ENCODE peak calls at places on chromosomes 6 and 20, in ten cellular contexts. Z is fibroblast of lung; L is mammary epithelial cell; X is GM12865; B is left ventricle myocardium inferior; D is Calu3; Y is pancreas; O is CD8-positive, alpha-beta T cell; E is CD4-positive, alpha-beta T cell; F is SK-N-SH. K is an unnamed sample.
A peak's percentile ranks its signal among the peaks of the same experiment; 100 is the strongest.

GRCh38 chr6:106974337-106974998 is at the start of gene CD24:
- DNase-seq in Z (peak; percentile 47), L (peak; percentile 73), X (peak; percentile 35), B (no peak), D (peak; percentile 92), Y (peak; percentile 90), O (no peak), E (no peak), F (peak; percentile 92), K (no peak)

GRCh38 chr20:23190557-23190956 is 104.4 kb upstream of the CD93 start:
- DNase-seq in Z (peak; percentile 26), L (no peak), X (no peak), B (no peak), D (no peak), Y (no peak), O (no peak), E (no peak), F (no peak), K (no peak)

GRCh38 chr6:28643017-28643740 is 117.5 kb downstream of the GPX5 start:
- DNase-seq in Z (peak; percentile 81), L (peak; percentile 86), X (peak; percentile 78), B (no peak), D (peak; percentile 58), Y (no peak), O (no peak), E (no peak), F (peak; percentile 38), K (no peak)

GRCh38 chr20:50867805-50868204 is 63.4 kb downstream of the ADNP start:
- DNase-seq in Z (no peak), L (no peak), X (no peak), B (no peak), D (no peak), Y (no peak), O (no peak), E (no peak), F (no peak), K (no peak)

GRCh38 chr20:4227085-4227821 is 211.9 kb upstream of the RNF24 start:
- DNase-seq in Z (peak; percentile 76), L (peak; percentile 63), X (peak; percentile 14), B (no peak), D (peak; percentile 35), Y (no peak), O (no peak), E (no peak), F (no peak), K (no peak)

GRCh38 chr6:155483858-155484257 is 28.2 kb upstream of the NOX3 start:
- DNase-seq in Z (peak; percentile 77), L (peak; percentile 73), X (no peak), B (no peak), D (no peak), Y (no peak), O (no peak), E (no peak), F (no peak), K (no peak)

GRCh38 chr20:64077876-64078551 is 1.3 kb downstream of the RGS19 start:
- DNase-seq in Z (no peak), L (no peak), X (peak; percentile 81), B (no peak), D (no peak), Y (no peak), O (peak; percentile 58), E (peak; percentile 67), F (no peak), K (no peak)

GRCh38 chr6:156825475-156825874 is 48.3 kb downstream of the ARID1B start:
- DNase-seq in Z (no peak), L (no peak), X (no peak), B (no peak), D (no peak), Y (no peak), O (no peak), E (no peak), F (no peak), K (no peak)

GRCh38 chr20:25344634-25345033 is 46.0 kb downstream of the ABHD12 start:
- DNase-seq in Z (no peak), L (no peak), X (no peak), B (no peak), D (no peak), Y (no peak), O (no peak), E (no peak), F (no peak), K (no peak)

GRCh38 chr20:25389858-25390537 is 637 bp downstream of the ABHD12 start:
- DNase-seq in Z (peak; percentile 26), L (no peak), X (peak; percentile 30), B (peak; percentile 33), D (peak; percentile 10), Y (peak; percentile 55), O (peak; percentile 2), E (peak; percentile 2), F (peak; percentile 82), K (peak; percentile 27)

GRCh38 chr6:89411269-89412070 is 603 bp downstream of the RRAGD start:
- DNase-seq in Z (no peak), L (peak; percentile 11), X (peak; percentile 45), B (peak; percentile 44), D (peak; percentile 16), Y (peak; percentile 38), O (no peak), E (peak; percentile 8), F (peak; percentile 80), K (peak; percentile 23)

GRCh38 chr6:146859795-146860495 is 261.2 kb downstream of the ADGB start:
- DNase-seq in Z (peak; percentile 62), L (peak; percentile 29), X (no peak), B (no peak), D (no peak), Y (no peak), O (no peak), E (no peak), F (no peak), K (no peak)

GRCh38 chr6:146860583-146860982 is 261.8 kb downstream of the ADGB start:
- DNase-seq in Z (no peak), L (no peak), X (no peak), B (no peak), D (no peak), Y (no peak), O (no peak), E (no peak), F (peak; percentile 21), K (no peak)

GRCh38 chr6:146861029-146861563 is 262.3 kb downstream of the ADGB start:
- DNase-seq in Z (no peak), L (no peak), X (no peak), B (no peak), D (no peak), Y (no peak), O (no peak), E (no peak), F (no peak), K (no peak)

GRCh38 chr6:146862508-146862919 is 263.7 kb downstream of the ADGB start:
- DNase-seq in Z (no peak), L (no peak), X (no peak), B (no peak), D (no peak), Y (no peak), O (no peak), E (no peak), F (no peak), K (no peak)

DNA sequence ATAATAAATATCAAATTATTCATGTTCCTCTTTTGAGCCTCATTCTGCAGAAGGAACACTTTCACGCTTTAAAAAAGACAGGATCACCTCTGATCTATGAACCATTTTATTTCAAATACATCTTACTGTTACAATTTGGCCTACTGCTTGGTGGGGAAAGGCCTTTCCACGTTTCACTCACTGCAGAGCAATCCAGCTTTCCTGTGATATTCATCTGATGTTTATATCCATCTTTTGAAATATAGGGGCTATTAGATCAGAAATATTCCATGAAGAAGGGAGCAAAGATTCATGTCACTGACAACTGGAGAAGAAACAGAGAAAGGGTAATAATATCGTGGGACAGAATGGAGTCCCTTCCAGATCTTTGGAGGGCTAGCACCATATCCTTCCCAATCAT is 262.9 kb downstream of the ADGB start:
- DNase-seq in Z (no peak), L (no peak), X (no peak), B (no peak), D (no peak), Y (no peak), O (no peak), E (no peak), F (no peak), K (no peak)
- TF ChIP-seq CTCF in Z (no peak), L (no peak), X (no peak), B (no peak), D (no peak), Y (no peak), O (no peak), E (no peak), F (no peak), K (no peak)

GRCh38 chr20:41540459-41540858 is 77.7 kb downstream of the CHD6 start:
- DNase-seq in Z (no peak), L (no peak), X (no peak), B (no peak), D (no peak), Y (no peak), O (no peak), E (no peak), F (no peak), K (no peak)
- TF ChIP-seq CTCF in Z (no peak), L (no peak), X (no peak), B (no peak), D (no peak), Y (no peak), O (no peak), E (no peak), F (no peak), K (no peak)

GRCh38 chr6:160388922-160389321 is 40.7 kb downstream of the SLC22A3 start:
- DNase-seq in Z (no peak), L (peak; percentile 53), X (no peak), B (no peak), D (no peak), Y (no peak), O (no peak), E (no peak), F (no peak), K (no peak)
- TF ChIP-seq CTCF in Z (no peak), L (no peak), X (no peak), B (no peak), D (no peak), Y (no peak), O (no peak), E (no peak), F (no peak), K (no peak)

GRCh38 chr6:25963426-25964123 is 973 bp downstream of the TRIM38 start:
- DNase-seq in Z (no peak), L (peak; percentile 64), X (no peak), B (no peak), D (peak; percentile 38), Y (no peak), O (no peak), E (no peak), F (no peak), K (no peak)

GRCh38 chr6:25960689-25961088 is 1.9 kb upstream of the TRIM38 start:
- DNase-seq in Z (no peak), L (no peak), X (no peak), B (no peak), D (no peak), Y (no peak), O (no peak), E (no peak), F (no peak), K (no peak)

GRCh38 chr6:25959890-25960531 is 2.6 kb upstream of the TRIM38 start:
- DNase-seq in Z (peak; percentile 49), L (no peak), X (peak; percentile 36), B (no peak), D (no peak), Y (no peak), O (no peak), E (no peak), F (no peak), K (no peak)

GRCh38 chr6:25962368-25963127 is at the start of gene TRIM38:
- DNase-seq in Z (peak; percentile 73), L (peak; percentile 85), X (peak; percentile 92), B (peak; percentile 29), D (peak; percentile 78), Y (peak; percentile 46), O (peak; percentile 66), E (peak; percentile 62), F (no peak), K (peak; percentile 48)

GRCh38 chr6:25961619-25962367 is 809 bp upstream of the TRIM38 start:
- DNase-seq in Z (no peak), L (no peak), X (peak; percentile 46), B (no peak), D (no peak), Y (no peak), O (no peak), E (no peak), F (no peak), K (no peak)
- TF ChIP-seq CTCF in Z (peak; percentile 6), L (no peak), X (peak; percentile 16), B (no peak), D (no peak), Y (no peak), O (no peak), E (no peak), F (no peak), K (no peak)

K was measured in natural killer cell.